ENCODE peak calls at places on chromosome 21, in five cellular contexts. One of them, this sample, is unnamed.

GRCh38 chr21:29187939-29188338 is 57.5 kb downstream of the MAP3K7CL start:
- DNase-seq in mesothelial cell of epicardium: no peak
- DNase-seq in astrocyte of the cerebellum: peak; percentile 87
- DNase-seq in AG04450: peak; percentile 74
- DNase-seq in left lung: no peak
- DNase-seq in this sample: no peak

GRCh38 chr21:28769683-28770082 is 223.0 kb downstream of the LTN1 start:
- DNase-seq in mesothelial cell of epicardium: no peak
- DNase-seq in left lung: no peak
- DNase-seq in AG04450: no peak
- DNase-seq in astrocyte of the cerebellum: no peak
- DNase-seq in this sample: no peak

GRCh38 chr21:26194811-26195251 is 24.3 kb upstream of the APP start:
- DNase-seq in astrocyte of the cerebellum: no peak
- DNase-seq in AG04450: no peak
- DNase-seq in mesothelial cell of epicardium: no peak
- DNase-seq in left lung: no peak
- DNase-seq in this sample: no peak

GRCh38 chr21:26637346-26637745 is 64.3 kb upstream of the CYYR1 start:
- DNase-seq in mesothelial cell of epicardium: no peak
- DNase-seq in astrocyte of the cerebellum: no peak
- DNase-seq in left lung: no peak
- DNase-seq in AG04450: no peak
- DNase-seq in this sample: no peak

GRCh38 chr21:25970254-25970930 is 200.2 kb downstream of the APP start:
- DNase-seq in AG04450: no peak
- DNase-seq in left lung: no peak
- DNase-seq in astrocyte of the cerebellum: no peak
- DNase-seq in mesothelial cell of epicardium: no peak
- DNase-seq in this sample: no peak

GRCh38 chr21:46605759-46606426 is 1.0 kb upstream of the S100B start:
- DNase-seq in mesothelial cell of epicardium: no peak
- DNase-seq in astrocyte of the cerebellum: no peak
- DNase-seq in AG04450: no peak
- DNase-seq in left lung: peak; percentile 77
- DNase-seq in this sample: peak; percentile 79

GRCh38 chr21:26753822-26754221 is 91.4 kb downstream of the ADAMTS1 start:
- DNase-seq in AG04450: no peak
- DNase-seq in astrocyte of the cerebellum: no peak
- DNase-seq in left lung: no peak
- DNase-seq in mesothelial cell of epicardium: no peak
- DNase-seq in this sample: no peak

GRCh38 chr21:40871099-40871498 is 24.1 kb upstream of the DSCAM start:
- DNase-seq in mesothelial cell of epicardium: no peak
- DNase-seq in AG04450: no peak
- DNase-seq in astrocyte of the cerebellum: no peak
- DNase-seq in left lung: no peak
- DNase-seq in this sample: no peak

GRCh38 chr21:40095477-40095876 is 228.2 kb downstream of the PCP4 start:
- DNase-seq in mesothelial cell of epicardium: no peak
- DNase-seq in AG04450: no peak
- DNase-seq in left lung: no peak
- DNase-seq in astrocyte of the cerebellum: no peak
- DNase-seq in this sample: no peak

GRCh38 chr21:17438642-17439041 is 74.2 kb upstream of the CXADR start:
- DNase-seq in AG04450: no peak
- DNase-seq in astrocyte of the cerebellum: no peak
- DNase-seq in left lung: no peak
- DNase-seq in mesothelial cell of epicardium: no peak
- DNase-seq in this sample: no peak

GRCh38 chr21:36156815-36157670 is at the start of gene DOP1B:
- DNase-seq in AG04450: no peak
- DNase-seq in astrocyte of the cerebellum: no peak
- DNase-seq in left lung: peak; percentile 62
- DNase-seq in mesothelial cell of epicardium: no peak
- DNase-seq in this sample: no peak

GRCh38 chr21:26072891-26073615 is 97.5 kb downstream of the APP start:
- DNase-seq in left lung: no peak
- DNase-seq in mesothelial cell of epicardium: no peak
- DNase-seq in AG04450: peak; percentile 44
- DNase-seq in astrocyte of the cerebellum: peak; percentile 38
- DNase-seq in this sample: no peak

GRCh38 chr21:21247441-21247840 is 249.2 kb downstream of the NCAM2 start:
- DNase-seq in AG04450: no peak
- DNase-seq in mesothelial cell of epicardium: no peak
- DNase-seq in astrocyte of the cerebellum: no peak
- DNase-seq in left lung: no peak
- DNase-seq in this sample: no peak

GRCh38 chr21:46603228-46603627 is 1.7 kb downstream of the S100B start:
- DNase-seq in left lung: no peak
- DNase-seq in AG04450: no peak
- DNase-seq in mesothelial cell of epicardium: no peak
- DNase-seq in astrocyte of the cerebellum: no peak
- DNase-seq in this sample: no peak

GRCh38 chr21:28699591-28700259 is 293.0 kb downstream of the LTN1 start:
- DNase-seq in left lung: no peak
- DNase-seq in AG04450: no peak
- DNase-seq in mesothelial cell of epicardium: no peak
- DNase-seq in astrocyte of the cerebellum: no peak
- DNase-seq in this sample: no peak

GRCh38 chr21:18384771-18385170 is 18.8 kb downstream of the TMPRSS15 start:
- DNase-seq in astrocyte of the cerebellum: peak; percentile 5
- DNase-seq in mesothelial cell of epicardium: no peak
- DNase-seq in AG04450: no peak
- DNase-seq in left lung: no peak
- DNase-seq in this sample: no peak

GRCh38 chr21:31041295-31042079 is 3.2 kb upstream of the KRTAP19-8 start:
- DNase-seq in left lung: no peak
- DNase-seq in mesothelial cell of epicardium: no peak
- DNase-seq in astrocyte of the cerebellum: no peak
- DNase-seq in AG04450: no peak
- DNase-seq in this sample: no peak

DNA sequence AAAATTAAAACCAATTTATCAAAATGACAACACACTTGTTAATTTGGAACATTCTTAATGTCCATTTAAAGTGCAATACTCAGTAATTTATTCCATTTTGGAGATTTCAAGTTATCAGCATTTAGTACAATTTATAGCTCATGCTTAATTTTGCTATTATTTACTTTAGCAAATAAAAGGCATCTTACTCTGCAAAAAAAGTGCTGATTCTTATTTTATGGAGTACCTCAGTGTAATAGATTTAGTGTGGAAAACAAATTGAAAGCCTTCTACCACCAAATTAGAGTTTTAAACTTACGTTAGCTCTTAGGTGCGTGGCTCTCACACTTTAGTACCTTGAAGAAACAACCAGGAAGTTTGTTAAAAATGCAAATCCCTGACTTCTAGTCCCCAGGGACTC is 208.4 kb upstream of the NRIP1 start:
- DNase-seq in mesothelial cell of epicardium: no peak
- DNase-seq in left lung: no peak
- DNase-seq in AG04450: no peak
- DNase-seq in astrocyte of the cerebellum: no peak
- DNase-seq in this sample: no peak
- TF ChIP-seq CTCF in mesothelial cell of epicardium: no peak
- TF ChIP-seq CTCF in left lung: no peak
- TF ChIP-seq CTCF in AG04450: no peak
- TF ChIP-seq CTCF in astrocyte of the cerebellum: no peak
- TF ChIP-seq CTCF in this sample: no peak

DNA sequence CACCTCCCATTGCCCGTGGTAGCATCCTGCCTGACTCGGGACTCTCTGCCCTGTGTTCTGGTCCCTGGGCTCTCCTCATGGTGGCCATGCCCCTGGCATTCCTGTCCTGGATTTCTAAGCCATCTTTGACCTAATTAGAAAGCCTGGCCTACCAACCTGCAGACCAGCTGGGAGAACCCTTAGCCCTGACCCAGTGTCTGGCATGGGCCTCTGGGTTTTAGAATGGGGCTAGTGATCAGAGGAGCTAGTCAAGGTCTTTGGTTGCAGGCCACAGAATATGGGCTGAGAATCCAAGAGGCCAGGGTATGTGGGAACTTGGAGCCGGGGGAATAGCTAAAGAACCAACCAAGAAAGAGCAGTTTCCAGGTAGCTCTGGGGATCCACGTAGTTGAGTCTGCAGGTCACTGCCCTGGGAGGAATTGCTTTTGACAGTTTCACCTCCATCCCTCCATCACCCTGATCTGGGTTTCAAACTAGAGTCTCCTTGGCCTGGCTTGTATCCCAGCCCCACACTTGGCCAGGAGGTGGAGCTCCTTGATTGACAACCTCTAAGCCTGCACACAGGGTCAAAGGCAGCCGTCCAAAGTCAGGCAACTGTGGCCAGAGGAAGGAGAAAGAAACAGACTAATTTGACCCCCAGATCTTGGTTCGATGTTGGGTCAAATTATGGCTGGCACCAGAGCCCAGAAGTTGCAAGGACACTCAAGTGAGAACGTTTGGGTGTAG is 54.7 kb upstream of the ABCG1 start:
- DNase-seq in left lung: peak; percentile 69
- DNase-seq in astrocyte of the cerebellum: no peak
- DNase-seq in mesothelial cell of epicardium: no peak
- DNase-seq in AG04450: no peak
- DNase-seq in this sample: peak; percentile 72
- TF ChIP-seq CTCF in left lung: peak; percentile 23
- TF ChIP-seq CTCF in astrocyte of the cerebellum: no peak
- TF ChIP-seq CTCF in mesothelial cell of epicardium: no peak
- TF ChIP-seq CTCF in AG04450: peak; percentile 24
- TF ChIP-seq CTCF in this sample: peak; percentile 73

GRCh38 chr21:37696936-37697335 is 219.3 kb downstream of the KCNJ6 start:
- DNase-seq in AG04450: no peak
- DNase-seq in left lung: no peak
- DNase-seq in astrocyte of the cerebellum: no peak
- DNase-seq in mesothelial cell of epicardium: no peak
- DNase-seq in this sample: no peak

GRCh38 chr21:37702241-37702640 is 214.0 kb downstream of the KCNJ6 start:
- DNase-seq in left lung: no peak
- DNase-seq in mesothelial cell of epicardium: no peak
- DNase-seq in AG04450: no peak
- DNase-seq in astrocyte of the cerebellum: no peak
- DNase-seq in this sample: no peak

GRCh38 chr21:37699024-37699770 is 217.1 kb downstream of the KCNJ6 start:
- DNase-seq in left lung: no peak
- DNase-seq in astrocyte of the cerebellum: no peak
- DNase-seq in AG04450: no peak
- DNase-seq in mesothelial cell of epicardium: no peak
- DNase-seq in this sample: no peak

GRCh38 chr21:37704751-37705150 is 211.5 kb downstream of the KCNJ6 start:
- DNase-seq in mesothelial cell of epicardium: no peak
- DNase-seq in AG04450: no peak
- DNase-seq in left lung: no peak
- DNase-seq in astrocyte of the cerebellum: no peak
- DNase-seq in this sample: no peak

DNA sequence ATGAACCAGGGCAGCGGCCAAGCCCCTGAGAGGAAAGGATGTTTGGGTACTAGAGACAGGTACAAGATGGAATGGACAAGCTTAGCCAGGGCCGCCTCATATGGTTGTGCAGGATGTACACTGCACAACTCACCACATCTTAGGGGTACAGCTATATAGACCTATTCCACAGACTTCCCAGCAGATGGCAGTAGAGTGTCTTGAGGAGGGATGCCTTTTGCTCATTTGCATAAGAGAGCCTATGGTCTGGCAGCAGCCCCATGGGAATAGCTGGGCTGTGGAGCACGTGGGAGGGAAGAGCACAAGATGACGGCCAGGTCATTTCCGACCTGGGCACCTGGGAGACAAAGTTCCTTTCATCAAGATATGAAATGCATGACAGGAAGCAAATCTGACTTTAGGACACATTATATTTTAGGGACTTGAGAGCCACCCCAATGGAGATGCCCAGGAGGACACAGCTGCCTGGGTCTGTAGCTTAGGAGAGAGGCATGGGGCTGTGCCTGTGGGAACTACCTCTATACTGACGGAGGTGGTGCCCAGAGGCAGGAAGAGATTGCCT is 215.5 kb downstream of the KCNJ6 start:
- DNase-seq in astrocyte of the cerebellum: peak; percentile 69
- DNase-seq in left lung: no peak
- DNase-seq in mesothelial cell of epicardium: no peak
- DNase-seq in AG04450: peak; percentile 61
- DNase-seq in this sample: no peak
- TF ChIP-seq CTCF in astrocyte of the cerebellum: peak; percentile 82
- TF ChIP-seq CTCF in left lung: peak; percentile 77
- TF ChIP-seq CTCF in mesothelial cell of epicardium: peak; percentile 47
- TF ChIP-seq CTCF in AG04450: peak; percentile 86
- TF ChIP-seq CTCF in this sample: peak; percentile 81

GRCh38 chr21:44993321-44994015 is 53.6 kb downstream of the SLX9 start:
- DNase-seq in AG04450: no peak
- DNase-seq in astrocyte of the cerebellum: no peak
- DNase-seq in mesothelial cell of epicardium: no peak
- DNase-seq in left lung: no peak
- DNase-seq in this sample: no peak

GRCh38 chr21:44990921-44991320 is 51.1 kb downstream of the SLX9 start:
- DNase-seq in AG04450: no peak
- DNase-seq in astrocyte of the cerebellum: no peak
- DNase-seq in mesothelial cell of epicardium: no peak
- DNase-seq in left lung: no peak
- DNase-seq in this sample: no peak

GRCh38 chr21:44989943-44990780 is 50.3 kb downstream of the SLX9 start:
- DNase-seq in astrocyte of the cerebellum: no peak
- DNase-seq in AG04450: no peak
- DNase-seq in mesothelial cell of epicardium: no peak
- DNase-seq in left lung: no peak
- DNase-seq in this sample: no peak

GRCh38 chr21:44992608-44993031 is 52.8 kb downstream of the SLX9 start:
- DNase-seq in AG04450: no peak
- DNase-seq in mesothelial cell of epicardium: no peak
- DNase-seq in astrocyte of the cerebellum: no peak
- DNase-seq in left lung: no peak
- DNase-seq in this sample: no peak

DNA sequence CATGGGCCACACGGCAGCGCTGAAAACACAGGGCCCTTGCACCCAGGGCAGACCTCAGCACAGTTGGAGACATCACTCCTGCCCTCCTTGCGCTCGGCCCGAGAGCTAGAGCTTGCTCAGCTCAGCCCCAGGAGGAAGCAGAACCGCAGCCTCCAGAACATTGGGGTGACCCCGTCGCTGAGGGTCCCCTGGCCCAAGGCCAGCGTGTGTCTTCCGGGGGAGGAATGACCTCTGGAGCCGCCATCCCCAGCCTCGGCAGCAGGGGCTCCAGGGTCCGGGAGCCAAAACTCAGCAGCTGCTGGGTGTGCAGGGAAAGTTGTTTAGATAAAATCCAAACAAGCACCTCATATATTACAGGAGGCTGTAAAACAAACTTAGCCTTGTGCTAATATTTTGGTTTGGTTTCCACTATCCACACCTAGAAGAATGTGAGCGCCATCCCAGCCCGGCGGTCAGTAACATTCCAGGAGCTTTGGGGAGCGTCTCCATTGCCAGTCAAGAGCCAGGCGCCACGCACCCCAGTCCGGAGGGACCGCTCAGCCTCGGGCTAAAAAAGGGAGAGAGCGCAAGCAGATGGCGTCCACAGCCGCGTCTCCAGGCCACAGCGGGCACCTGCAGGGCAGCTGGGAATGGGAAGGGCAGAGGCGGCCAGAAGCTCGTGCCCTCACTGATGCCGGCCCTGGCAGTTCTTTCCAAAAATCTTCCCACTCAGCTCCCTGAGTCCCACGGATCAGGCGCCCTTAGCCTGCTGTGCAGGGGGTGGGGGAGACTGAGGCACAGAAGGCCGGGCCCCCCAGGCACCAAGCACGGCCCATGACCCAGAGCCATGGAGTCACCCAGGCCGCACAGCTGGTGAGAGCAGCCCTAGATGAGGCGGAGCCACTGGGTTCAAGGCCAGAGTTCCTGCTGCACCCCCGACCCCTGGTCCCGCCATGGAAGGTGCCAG is 52.0 kb downstream of the SLX9 start:
- DNase-seq in AG04450: peak; percentile 79
- DNase-seq in mesothelial cell of epicardium: no peak
- DNase-seq in left lung: no peak
- DNase-seq in astrocyte of the cerebellum: no peak
- DNase-seq in this sample: no peak
- TF ChIP-seq CTCF in AG04450: peak; percentile 56
- TF ChIP-seq CTCF in mesothelial cell of epicardium: no peak
- TF ChIP-seq CTCF in left lung: no peak
- TF ChIP-seq CTCF in astrocyte of the cerebellum: no peak
- TF ChIP-seq CTCF in this sample: no peak